ENCODE peak calls at places on chromosomes 11 and 22, in seven cellular contexts. One of them, this sample, is unnamed.

GRCh38 chr11:1931791-1932480 is 12.4 kb downstream of the TNNT3 start:
- DNase-seq in stimulated activated CD4-positive, alpha-beta T cell treated with anti-CD3 and anti-CD28 coated beads, Interleukin-1b, Interleukin-23, amount 100 ng/mL, for 4 hours: no peak
- DNase-seq in mucosa of gallbladder: no peak
- DNase-seq in neural progenitor cell: no peak
- DNase-seq in adrenal gland: no peak
- DNase-seq in nucleus accumbens: no peak
- DNase-seq in stimulated activated CD8-positive, alpha-beta memory T cell treated with anti-CD3 and anti-CD28 coated beads, Interleukin-2, amount 100 ng/mL, for 48 hours: no peak
- DNase-seq in this sample: no peak

GRCh38 chr11:132744771-132745170 is 787.5 kb downstream of the OPCML start:
- DNase-seq in neural progenitor cell: no peak
- DNase-seq in stimulated activated CD8-positive, alpha-beta memory T cell treated with anti-CD3 and anti-CD28 coated beads, Interleukin-2, amount 100 ng/mL, for 48 hours: no peak
- DNase-seq in mucosa of gallbladder: no peak
- DNase-seq in adrenal gland: no peak
- DNase-seq in stimulated activated CD4-positive, alpha-beta T cell treated with anti-CD3 and anti-CD28 coated beads, Interleukin-1b, Interleukin-23, amount 100 ng/mL, for 4 hours: no peak
- DNase-seq in nucleus accumbens: no peak
- DNase-seq in this sample: peak; percentile 91

GRCh38 chr22:37731804-37732471 is 35.1 kb downstream of the TRIOBP start:
- DNase-seq in neural progenitor cell: no peak
- DNase-seq in nucleus accumbens: no peak
- DNase-seq in stimulated activated CD8-positive, alpha-beta memory T cell treated with anti-CD3 and anti-CD28 coated beads, Interleukin-2, amount 100 ng/mL, for 48 hours: no peak
- DNase-seq in mucosa of gallbladder: peak; percentile 75
- DNase-seq in adrenal gland: no peak
- DNase-seq in stimulated activated CD4-positive, alpha-beta T cell treated with anti-CD3 and anti-CD28 coated beads, Interleukin-1b, Interleukin-23, amount 100 ng/mL, for 4 hours: no peak
- DNase-seq in this sample: peak; percentile 36

GRCh38 chr11:92340839-92341238 is 116.2 kb downstream of the FAT3 start:
- DNase-seq in neural progenitor cell: peak; percentile 45
- DNase-seq in nucleus accumbens: no peak
- DNase-seq in mucosa of gallbladder: peak; percentile 13
- DNase-seq in stimulated activated CD4-positive, alpha-beta T cell treated with anti-CD3 and anti-CD28 coated beads, Interleukin-1b, Interleukin-23, amount 100 ng/mL, for 4 hours: no peak
- DNase-seq in stimulated activated CD8-positive, alpha-beta memory T cell treated with anti-CD3 and anti-CD28 coated beads, Interleukin-2, amount 100 ng/mL, for 48 hours: no peak
- DNase-seq in adrenal gland: no peak
- DNase-seq in this sample: peak; percentile 3

GRCh38 chr11:44104472-44105294 is 9.2 kb downstream of the EXT2 start:
- DNase-seq in neural progenitor cell: no peak
- DNase-seq in adrenal gland: no peak
- DNase-seq in nucleus accumbens: no peak
- DNase-seq in stimulated activated CD8-positive, alpha-beta memory T cell treated with anti-CD3 and anti-CD28 coated beads, Interleukin-2, amount 100 ng/mL, for 48 hours: no peak
- DNase-seq in mucosa of gallbladder: no peak
- DNase-seq in stimulated activated CD4-positive, alpha-beta T cell treated with anti-CD3 and anti-CD28 coated beads, Interleukin-1b, Interleukin-23, amount 100 ng/mL, for 4 hours: no peak
- DNase-seq in this sample: peak; percentile 39

GRCh38 chr22:22099194-22099486 is 116.6 kb upstream of the TOP3B start:
- DNase-seq in stimulated activated CD8-positive, alpha-beta memory T cell treated with anti-CD3 and anti-CD28 coated beads, Interleukin-2, amount 100 ng/mL, for 48 hours: no peak
- DNase-seq in nucleus accumbens: no peak
- DNase-seq in neural progenitor cell: no peak
- DNase-seq in adrenal gland: no peak
- DNase-seq in stimulated activated CD4-positive, alpha-beta T cell treated with anti-CD3 and anti-CD28 coated beads, Interleukin-1b, Interleukin-23, amount 100 ng/mL, for 4 hours: no peak
- DNase-seq in mucosa of gallbladder: no peak
- DNase-seq in this sample: no peak

GRCh38 chr11:82326853-82327252 is 406.8 kb downstream of the FAM181B start:
- DNase-seq in stimulated activated CD4-positive, alpha-beta T cell treated with anti-CD3 and anti-CD28 coated beads, Interleukin-1b, Interleukin-23, amount 100 ng/mL, for 4 hours: no peak
- DNase-seq in nucleus accumbens: no peak
- DNase-seq in mucosa of gallbladder: no peak
- DNase-seq in neural progenitor cell: no peak
- DNase-seq in stimulated activated CD8-positive, alpha-beta memory T cell treated with anti-CD3 and anti-CD28 coated beads, Interleukin-2, amount 100 ng/mL, for 48 hours: no peak
- DNase-seq in adrenal gland: no peak
- DNase-seq in this sample: no peak

GRCh38 chr11:133945087-133945974 is 11.4 kb downstream of the IGSF9B start:
- DNase-seq in stimulated activated CD8-positive, alpha-beta memory T cell treated with anti-CD3 and anti-CD28 coated beads, Interleukin-2, amount 100 ng/mL, for 48 hours: peak; percentile 78
- DNase-seq in neural progenitor cell: no peak
- DNase-seq in adrenal gland: peak; percentile 15
- DNase-seq in stimulated activated CD4-positive, alpha-beta T cell treated with anti-CD3 and anti-CD28 coated beads, Interleukin-1b, Interleukin-23, amount 100 ng/mL, for 4 hours: peak; percentile 72
- DNase-seq in mucosa of gallbladder: peak; percentile 23
- DNase-seq in nucleus accumbens: peak; percentile 34
- DNase-seq in this sample: no peak

GRCh38 chr22:39244073-39244495 is 698 bp downstream of the PDGFB start:
- DNase-seq in stimulated activated CD4-positive, alpha-beta T cell treated with anti-CD3 and anti-CD28 coated beads, Interleukin-1b, Interleukin-23, amount 100 ng/mL, for 4 hours: no peak
- DNase-seq in adrenal gland: no peak
- DNase-seq in nucleus accumbens: no peak
- DNase-seq in neural progenitor cell: peak; percentile 59
- DNase-seq in mucosa of gallbladder: no peak
- DNase-seq in stimulated activated CD8-positive, alpha-beta memory T cell treated with anti-CD3 and anti-CD28 coated beads, Interleukin-2, amount 100 ng/mL, for 48 hours: no peak
- DNase-seq in this sample: peak; percentile 37

GRCh38 chr11:134152692-134153091 is 71.1 kb downstream of the NCAPD3 start:
- DNase-seq in adrenal gland: no peak
- DNase-seq in stimulated activated CD8-positive, alpha-beta memory T cell treated with anti-CD3 and anti-CD28 coated beads, Interleukin-2, amount 100 ng/mL, for 48 hours: no peak
- DNase-seq in neural progenitor cell: no peak
- DNase-seq in mucosa of gallbladder: no peak
- DNase-seq in stimulated activated CD4-positive, alpha-beta T cell treated with anti-CD3 and anti-CD28 coated beads, Interleukin-1b, Interleukin-23, amount 100 ng/mL, for 4 hours: no peak
- DNase-seq in nucleus accumbens: no peak
- DNase-seq in this sample: no peak

GRCh38 chr11:1827095-1827797 is 7.5 kb upstream of the SYT8 start:
- DNase-seq in stimulated activated CD4-positive, alpha-beta T cell treated with anti-CD3 and anti-CD28 coated beads, Interleukin-1b, Interleukin-23, amount 100 ng/mL, for 4 hours: no peak
- DNase-seq in neural progenitor cell: no peak
- DNase-seq in adrenal gland: peak; percentile 43
- DNase-seq in mucosa of gallbladder: peak; percentile 86
- DNase-seq in stimulated activated CD8-positive, alpha-beta memory T cell treated with anti-CD3 and anti-CD28 coated beads, Interleukin-2, amount 100 ng/mL, for 48 hours: no peak
- DNase-seq in nucleus accumbens: peak; percentile 24
- DNase-seq in this sample: peak; percentile 31

GRCh38 chr22:42388130-42388797 is 43.9 kb downstream of the NFAM1 start:
- DNase-seq in mucosa of gallbladder: no peak
- DNase-seq in stimulated activated CD4-positive, alpha-beta T cell treated with anti-CD3 and anti-CD28 coated beads, Interleukin-1b, Interleukin-23, amount 100 ng/mL, for 4 hours: no peak
- DNase-seq in nucleus accumbens: peak; percentile 61
- DNase-seq in adrenal gland: no peak
- DNase-seq in neural progenitor cell: peak; percentile 75
- DNase-seq in stimulated activated CD8-positive, alpha-beta memory T cell treated with anti-CD3 and anti-CD28 coated beads, Interleukin-2, amount 100 ng/mL, for 48 hours: no peak
- DNase-seq in this sample: peak; percentile 24

GRCh38 chr11:23866641-23867040 is 630.2 kb upstream of the LUZP2 start:
- DNase-seq in stimulated activated CD4-positive, alpha-beta T cell treated with anti-CD3 and anti-CD28 coated beads, Interleukin-1b, Interleukin-23, amount 100 ng/mL, for 4 hours: no peak
- DNase-seq in nucleus accumbens: no peak
- DNase-seq in stimulated activated CD8-positive, alpha-beta memory T cell treated with anti-CD3 and anti-CD28 coated beads, Interleukin-2, amount 100 ng/mL, for 48 hours: no peak
- DNase-seq in neural progenitor cell: no peak
- DNase-seq in mucosa of gallbladder: no peak
- DNase-seq in adrenal gland: no peak
- DNase-seq in this sample: peak; percentile 29

GRCh38 chr11:76626921-76627391 is 43.6 kb downstream of the LRRC32 start:
- DNase-seq in adrenal gland: no peak
- DNase-seq in stimulated activated CD4-positive, alpha-beta T cell treated with anti-CD3 and anti-CD28 coated beads, Interleukin-1b, Interleukin-23, amount 100 ng/mL, for 4 hours: no peak
- DNase-seq in stimulated activated CD8-positive, alpha-beta memory T cell treated with anti-CD3 and anti-CD28 coated beads, Interleukin-2, amount 100 ng/mL, for 48 hours: peak; percentile 60
- DNase-seq in nucleus accumbens: no peak
- DNase-seq in mucosa of gallbladder: no peak
- DNase-seq in neural progenitor cell: no peak
- DNase-seq in this sample: peak; percentile 53

GRCh38 chr11:117792241-117792640 is 4.8 kb downstream of the DSCAML1 start:
- DNase-seq in adrenal gland: no peak
- DNase-seq in neural progenitor cell: no peak
- DNase-seq in stimulated activated CD8-positive, alpha-beta memory T cell treated with anti-CD3 and anti-CD28 coated beads, Interleukin-2, amount 100 ng/mL, for 48 hours: no peak
- DNase-seq in mucosa of gallbladder: no peak
- DNase-seq in stimulated activated CD4-positive, alpha-beta T cell treated with anti-CD3 and anti-CD28 coated beads, Interleukin-1b, Interleukin-23, amount 100 ng/mL, for 4 hours: no peak
- DNase-seq in nucleus accumbens: no peak
- DNase-seq in this sample: no peak

GRCh38 chr22:25478111-25478510 is 86.4 kb upstream of the GRK3 start:
- DNase-seq in mucosa of gallbladder: no peak
- DNase-seq in adrenal gland: no peak
- DNase-seq in stimulated activated CD8-positive, alpha-beta memory T cell treated with anti-CD3 and anti-CD28 coated beads, Interleukin-2, amount 100 ng/mL, for 48 hours: no peak
- DNase-seq in stimulated activated CD4-positive, alpha-beta T cell treated with anti-CD3 and anti-CD28 coated beads, Interleukin-1b, Interleukin-23, amount 100 ng/mL, for 4 hours: no peak
- DNase-seq in nucleus accumbens: no peak
- DNase-seq in neural progenitor cell: no peak
- DNase-seq in this sample: no peak

GRCh38 chr11:115924744-115925567 is 420.7 kb upstream of the CADM1 start:
- DNase-seq in adrenal gland: no peak
- DNase-seq in mucosa of gallbladder: no peak
- DNase-seq in neural progenitor cell: no peak
- DNase-seq in nucleus accumbens: no peak
- DNase-seq in stimulated activated CD4-positive, alpha-beta T cell treated with anti-CD3 and anti-CD28 coated beads, Interleukin-1b, Interleukin-23, amount 100 ng/mL, for 4 hours: no peak
- DNase-seq in stimulated activated CD8-positive, alpha-beta memory T cell treated with anti-CD3 and anti-CD28 coated beads, Interleukin-2, amount 100 ng/mL, for 48 hours: no peak
- DNase-seq in this sample: peak; percentile 29

GRCh38 chr22:49753961-49754673 is 73.6 kb downstream of the BRD1 start:
- DNase-seq in stimulated activated CD8-positive, alpha-beta memory T cell treated with anti-CD3 and anti-CD28 coated beads, Interleukin-2, amount 100 ng/mL, for 48 hours: no peak
- DNase-seq in mucosa of gallbladder: no peak
- DNase-seq in adrenal gland: no peak
- DNase-seq in nucleus accumbens: no peak
- DNase-seq in stimulated activated CD4-positive, alpha-beta T cell treated with anti-CD3 and anti-CD28 coated beads, Interleukin-1b, Interleukin-23, amount 100 ng/mL, for 4 hours: no peak
- DNase-seq in neural progenitor cell: no peak
- DNase-seq in this sample: no peak

GRCh38 chr11:110909331-110909730 is 197.1 kb upstream of the ARHGAP20 start:
- DNase-seq in neural progenitor cell: no peak
- DNase-seq in nucleus accumbens: no peak
- DNase-seq in mucosa of gallbladder: no peak
- DNase-seq in adrenal gland: no peak
- DNase-seq in stimulated activated CD8-positive, alpha-beta memory T cell treated with anti-CD3 and anti-CD28 coated beads, Interleukin-2, amount 100 ng/mL, for 48 hours: no peak
- DNase-seq in stimulated activated CD4-positive, alpha-beta T cell treated with anti-CD3 and anti-CD28 coated beads, Interleukin-1b, Interleukin-23, amount 100 ng/mL, for 4 hours: no peak
- DNase-seq in this sample: no peak

GRCh38 chr11:1471736-1472135 is 14.8 kb downstream of the MOB2 start:
- DNase-seq in mucosa of gallbladder: no peak
- DNase-seq in stimulated activated CD4-positive, alpha-beta T cell treated with anti-CD3 and anti-CD28 coated beads, Interleukin-1b, Interleukin-23, amount 100 ng/mL, for 4 hours: no peak
- DNase-seq in neural progenitor cell: no peak
- DNase-seq in adrenal gland: no peak
- DNase-seq in nucleus accumbens: no peak
- DNase-seq in stimulated activated CD8-positive, alpha-beta memory T cell treated with anti-CD3 and anti-CD28 coated beads, Interleukin-2, amount 100 ng/mL, for 48 hours: no peak
- DNase-seq in this sample: no peak

GRCh38 chr11:114438303-114438702 is 964 bp upstream of the REXO2 start:
- DNase-seq in adrenal gland: no peak
- DNase-seq in stimulated activated CD8-positive, alpha-beta memory T cell treated with anti-CD3 and anti-CD28 coated beads, Interleukin-2, amount 100 ng/mL, for 48 hours: no peak
- DNase-seq in stimulated activated CD4-positive, alpha-beta T cell treated with anti-CD3 and anti-CD28 coated beads, Interleukin-1b, Interleukin-23, amount 100 ng/mL, for 4 hours: no peak
- DNase-seq in neural progenitor cell: peak; percentile 9
- DNase-seq in nucleus accumbens: no peak
- DNase-seq in mucosa of gallbladder: no peak
- DNase-seq in this sample: peak; percentile 5

GRCh38 chr11:115613986-115614625 is 109.9 kb upstream of the CADM1 start:
- DNase-seq in neural progenitor cell: no peak
- DNase-seq in stimulated activated CD4-positive, alpha-beta T cell treated with anti-CD3 and anti-CD28 coated beads, Interleukin-1b, Interleukin-23, amount 100 ng/mL, for 4 hours: no peak
- DNase-seq in nucleus accumbens: no peak
- DNase-seq in mucosa of gallbladder: no peak
- DNase-seq in adrenal gland: peak; percentile 10
- DNase-seq in stimulated activated CD8-positive, alpha-beta memory T cell treated with anti-CD3 and anti-CD28 coated beads, Interleukin-2, amount 100 ng/mL, for 48 hours: no peak
- DNase-seq in this sample: peak; percentile 30

GRCh38 chr11:47688986-47689385 is 26.2 kb downstream of the AGBL2 start:
- DNase-seq in adrenal gland: no peak
- DNase-seq in nucleus accumbens: no peak
- DNase-seq in neural progenitor cell: no peak
- DNase-seq in stimulated activated CD8-positive, alpha-beta memory T cell treated with anti-CD3 and anti-CD28 coated beads, Interleukin-2, amount 100 ng/mL, for 48 hours: no peak
- DNase-seq in stimulated activated CD4-positive, alpha-beta T cell treated with anti-CD3 and anti-CD28 coated beads, Interleukin-1b, Interleukin-23, amount 100 ng/mL, for 4 hours: no peak
- DNase-seq in mucosa of gallbladder: no peak
- DNase-seq in this sample: no peak

GRCh38 chr11:68471360-68472340 is 11.1 kb downstream of the PPP6R3 start:
- DNase-seq in adrenal gland: no peak
- DNase-seq in nucleus accumbens: no peak
- DNase-seq in stimulated activated CD4-positive, alpha-beta T cell treated with anti-CD3 and anti-CD28 coated beads, Interleukin-1b, Interleukin-23, amount 100 ng/mL, for 4 hours: peak; percentile 18
- DNase-seq in stimulated activated CD8-positive, alpha-beta memory T cell treated with anti-CD3 and anti-CD28 coated beads, Interleukin-2, amount 100 ng/mL, for 48 hours: peak; percentile 23
- DNase-seq in neural progenitor cell: no peak
- DNase-seq in mucosa of gallbladder: no peak
- DNase-seq in this sample: peak; percentile 48

GRCh38 chr22:38335077-38335476 is 17.8 kb upstream of the CSNK1E start:
- DNase-seq in stimulated activated CD8-positive, alpha-beta memory T cell treated with anti-CD3 and anti-CD28 coated beads, Interleukin-2, amount 100 ng/mL, for 48 hours: no peak
- DNase-seq in nucleus accumbens: no peak
- DNase-seq in stimulated activated CD4-positive, alpha-beta T cell treated with anti-CD3 and anti-CD28 coated beads, Interleukin-1b, Interleukin-23, amount 100 ng/mL, for 4 hours: no peak
- DNase-seq in neural progenitor cell: no peak
- DNase-seq in adrenal gland: no peak
- DNase-seq in mucosa of gallbladder: no peak
- DNase-seq in this sample: peak; percentile 72

GRCh38 chr11:635945-636510 is 1.0 kb upstream of the DRD4 start:
- DNase-seq in stimulated activated CD4-positive, alpha-beta T cell treated with anti-CD3 and anti-CD28 coated beads, Interleukin-1b, Interleukin-23, amount 100 ng/mL, for 4 hours: no peak
- DNase-seq in neural progenitor cell: no peak
- DNase-seq in stimulated activated CD8-positive, alpha-beta memory T cell treated with anti-CD3 and anti-CD28 coated beads, Interleukin-2, amount 100 ng/mL, for 48 hours: no peak
- DNase-seq in nucleus accumbens: no peak
- DNase-seq in mucosa of gallbladder: no peak
- DNase-seq in adrenal gland: no peak
- DNase-seq in this sample: no peak

GRCh38 chr22:49561976-49562375 is 265.7 kb downstream of the BRD1 start:
- DNase-seq in neural progenitor cell: no peak
- DNase-seq in adrenal gland: no peak
- DNase-seq in mucosa of gallbladder: no peak
- DNase-seq in stimulated activated CD8-positive, alpha-beta memory T cell treated with anti-CD3 and anti-CD28 coated beads, Interleukin-2, amount 100 ng/mL, for 48 hours: no peak
- DNase-seq in nucleus accumbens: no peak
- DNase-seq in stimulated activated CD4-positive, alpha-beta T cell treated with anti-CD3 and anti-CD28 coated beads, Interleukin-1b, Interleukin-23, amount 100 ng/mL, for 4 hours: no peak
- DNase-seq in this sample: no peak

GRCh38 chr11:45926001-45926401 is 3.5 kb downstream of the LARGE2 start:
- DNase-seq in neural progenitor cell: no peak
- DNase-seq in mucosa of gallbladder: no peak
- DNase-seq in stimulated activated CD8-positive, alpha-beta memory T cell treated with anti-CD3 and anti-CD28 coated beads, Interleukin-2, amount 100 ng/mL, for 48 hours: no peak
- DNase-seq in nucleus accumbens: no peak
- DNase-seq in stimulated activated CD4-positive, alpha-beta T cell treated with anti-CD3 and anti-CD28 coated beads, Interleukin-1b, Interleukin-23, amount 100 ng/mL, for 4 hours: no peak
- DNase-seq in adrenal gland: no peak
- DNase-seq in this sample: no peak

GRCh38 chr22:32396746-32397145 is 15.3 kb downstream of the RTCB start:
- DNase-seq in adrenal gland: no peak
- DNase-seq in neural progenitor cell: no peak
- DNase-seq in stimulated activated CD8-positive, alpha-beta memory T cell treated with anti-CD3 and anti-CD28 coated beads, Interleukin-2, amount 100 ng/mL, for 48 hours: no peak
- DNase-seq in mucosa of gallbladder: peak; percentile 23
- DNase-seq in nucleus accumbens: no peak
- DNase-seq in stimulated activated CD4-positive, alpha-beta T cell treated with anti-CD3 and anti-CD28 coated beads, Interleukin-1b, Interleukin-23, amount 100 ng/mL, for 4 hours: no peak
- DNase-seq in this sample: peak; percentile 21

GRCh38 chr11:122804161-122804560 is 34.1 kb upstream of the CRTAM start:
- DNase-seq in neural progenitor cell: no peak
- DNase-seq in nucleus accumbens: no peak
- DNase-seq in stimulated activated CD4-positive, alpha-beta T cell treated with anti-CD3 and anti-CD28 coated beads, Interleukin-1b, Interleukin-23, amount 100 ng/mL, for 4 hours: no peak
- DNase-seq in mucosa of gallbladder: no peak
- DNase-seq in stimulated activated CD8-positive, alpha-beta memory T cell treated with anti-CD3 and anti-CD28 coated beads, Interleukin-2, amount 100 ng/mL, for 48 hours: no peak
- DNase-seq in adrenal gland: no peak
- DNase-seq in this sample: peak; percentile 72

GRCh38 chr11:96016978-96017502 is 93.1 kb upstream of the MTMR2 start:
- DNase-seq in stimulated activated CD8-positive, alpha-beta memory T cell treated with anti-CD3 and anti-CD28 coated beads, Interleukin-2, amount 100 ng/mL, for 48 hours: no peak
- DNase-seq in stimulated activated CD4-positive, alpha-beta T cell treated with anti-CD3 and anti-CD28 coated beads, Interleukin-1b, Interleukin-23, amount 100 ng/mL, for 4 hours: no peak
- DNase-seq in neural progenitor cell: no peak
- DNase-seq in mucosa of gallbladder: no peak
- DNase-seq in adrenal gland: no peak
- DNase-seq in nucleus accumbens: no peak
- DNase-seq in this sample: no peak

GRCh38 chr11:124538019-124538418 is 5.4 kb downstream of the OR8B12 start:
- DNase-seq in mucosa of gallbladder: no peak
- DNase-seq in stimulated activated CD4-positive, alpha-beta T cell treated with anti-CD3 and anti-CD28 coated beads, Interleukin-1b, Interleukin-23, amount 100 ng/mL, for 4 hours: no peak
- DNase-seq in adrenal gland: peak; percentile 24
- DNase-seq in stimulated activated CD8-positive, alpha-beta memory T cell treated with anti-CD3 and anti-CD28 coated beads, Interleukin-2, amount 100 ng/mL, for 48 hours: no peak
- DNase-seq in neural progenitor cell: no peak
- DNase-seq in nucleus accumbens: no peak
- DNase-seq in this sample: no peak

GRCh38 chr11:86548278-86548917 is 124.0 kb downstream of the ME3 start:
- DNase-seq in neural progenitor cell: no peak
- DNase-seq in stimulated activated CD4-positive, alpha-beta T cell treated with anti-CD3 and anti-CD28 coated beads, Interleukin-1b, Interleukin-23, amount 100 ng/mL, for 4 hours: no peak
- DNase-seq in adrenal gland: peak; percentile 58
- DNase-seq in nucleus accumbens: no peak
- DNase-seq in mucosa of gallbladder: no peak
- DNase-seq in stimulated activated CD8-positive, alpha-beta memory T cell treated with anti-CD3 and anti-CD28 coated beads, Interleukin-2, amount 100 ng/mL, for 48 hours: no peak
- DNase-seq in this sample: no peak

GRCh38 chr22:20456064-20456721 is 18.6 kb upstream of the SCARF2 start:
- DNase-seq in neural progenitor cell: peak; percentile 92
- DNase-seq in adrenal gland: peak; percentile 82
- DNase-seq in stimulated activated CD4-positive, alpha-beta T cell treated with anti-CD3 and anti-CD28 coated beads, Interleukin-1b, Interleukin-23, amount 100 ng/mL, for 4 hours: peak; percentile 61
- DNase-seq in stimulated activated CD8-positive, alpha-beta memory T cell treated with anti-CD3 and anti-CD28 coated beads, Interleukin-2, amount 100 ng/mL, for 48 hours: peak; percentile 50
- DNase-seq in mucosa of gallbladder: peak; percentile 70
- DNase-seq in nucleus accumbens: peak; percentile 59
- DNase-seq in this sample: peak; percentile 84